ENCODE peak calls at places on chromosomes 4 and X, in four cellular contexts. One of them, this sample, is unnamed.
A peak's percentile ranks its signal among the peaks of the same experiment; 100 is the strongest.

GRCh38 chr4:47598896-47599295 is 113.8 kb downstream of the ATP10D start:
- DNase-seq in naive thymus-derived CD8-positive, alpha-beta T cell: no peak
- DNase-seq in activated CD4-positive, alpha-beta T cell treated with anti-CD3 and anti-CD28 coated beads for 24 hours: no peak
- DNase-seq in activated T-cell treated with anti-CD3 and anti-CD28 coated beads, Interleukin-2, amount 50 U/mL, for 72 hours: no peak
- DNase-seq in this sample: no peak

GRCh38 chr4:185504098-185505047 is 30.9 kb downstream of the PDLIM3 start:
- DNase-seq in activated T-cell treated with anti-CD3 and anti-CD28 coated beads, Interleukin-2, amount 50 U/mL, for 72 hours: no peak
- DNase-seq in activated CD4-positive, alpha-beta T cell treated with anti-CD3 and anti-CD28 coated beads for 24 hours: no peak
- DNase-seq in naive thymus-derived CD8-positive, alpha-beta T cell: no peak
- DNase-seq in this sample: no peak

GRCh38 chrX:70979136-70979762 is 48.4 kb upstream of the SLC7A3 start:
- DNase-seq in activated CD4-positive, alpha-beta T cell treated with anti-CD3 and anti-CD28 coated beads for 24 hours: no peak
- DNase-seq in activated T-cell treated with anti-CD3 and anti-CD28 coated beads, Interleukin-2, amount 50 U/mL, for 72 hours: no peak
- DNase-seq in naive thymus-derived CD8-positive, alpha-beta T cell: no peak
- DNase-seq in this sample: no peak

GRCh38 chrX:31233941-31234496 is 162.2 kb upstream of the FTHL17 start:
- DNase-seq in activated CD4-positive, alpha-beta T cell treated with anti-CD3 and anti-CD28 coated beads for 24 hours: no peak
- DNase-seq in naive thymus-derived CD8-positive, alpha-beta T cell: no peak
- DNase-seq in activated T-cell treated with anti-CD3 and anti-CD28 coated beads, Interleukin-2, amount 50 U/mL, for 72 hours: no peak
- DNase-seq in this sample: no peak

GRCh38 chrX:85109235-85109634 is 105.6 kb downstream of the APOOL start:
- DNase-seq in naive thymus-derived CD8-positive, alpha-beta T cell: no peak
- DNase-seq in activated T-cell treated with anti-CD3 and anti-CD28 coated beads, Interleukin-2, amount 50 U/mL, for 72 hours: peak; percentile 9
- DNase-seq in activated CD4-positive, alpha-beta T cell treated with anti-CD3 and anti-CD28 coated beads for 24 hours: peak; percentile 9
- DNase-seq in this sample: no peak

GRCh38 chrX:27884654-27885053 is 76.9 kb downstream of the MAGEB10 start:
- DNase-seq in activated T-cell treated with anti-CD3 and anti-CD28 coated beads, Interleukin-2, amount 50 U/mL, for 72 hours: no peak
- DNase-seq in naive thymus-derived CD8-positive, alpha-beta T cell: no peak
- DNase-seq in activated CD4-positive, alpha-beta T cell treated with anti-CD3 and anti-CD28 coated beads for 24 hours: no peak
- DNase-seq in this sample: no peak

GRCh38 chrX:101051153-101051548 is 760 bp downstream of the TRMT2B start:
- DNase-seq in activated T-cell treated with anti-CD3 and anti-CD28 coated beads, Interleukin-2, amount 50 U/mL, for 72 hours: no peak
- DNase-seq in naive thymus-derived CD8-positive, alpha-beta T cell: no peak
- DNase-seq in activated CD4-positive, alpha-beta T cell treated with anti-CD3 and anti-CD28 coated beads for 24 hours: no peak
- DNase-seq in this sample: no peak

GRCh38 chr4:105994061-105994460 is 98.8 kb downstream of the NPNT start:
- DNase-seq in activated CD4-positive, alpha-beta T cell treated with anti-CD3 and anti-CD28 coated beads for 24 hours: no peak
- DNase-seq in activated T-cell treated with anti-CD3 and anti-CD28 coated beads, Interleukin-2, amount 50 U/mL, for 72 hours: no peak
- DNase-seq in naive thymus-derived CD8-positive, alpha-beta T cell: no peak
- DNase-seq in this sample: no peak

GRCh38 chrX:113548308-113549015 is 707.8 kb upstream of the AMOT start:
- DNase-seq in activated CD4-positive, alpha-beta T cell treated with anti-CD3 and anti-CD28 coated beads for 24 hours: no peak
- DNase-seq in naive thymus-derived CD8-positive, alpha-beta T cell: no peak
- DNase-seq in activated T-cell treated with anti-CD3 and anti-CD28 coated beads, Interleukin-2, amount 50 U/mL, for 72 hours: no peak
- DNase-seq in this sample: no peak

GRCh38 chr4:87975466-87975865 is at the start of gene SPP1:
- DNase-seq in activated T-cell treated with anti-CD3 and anti-CD28 coated beads, Interleukin-2, amount 50 U/mL, for 72 hours: peak; percentile 18
- DNase-seq in naive thymus-derived CD8-positive, alpha-beta T cell: peak; percentile 1
- DNase-seq in activated CD4-positive, alpha-beta T cell treated with anti-CD3 and anti-CD28 coated beads for 24 hours: no peak
- DNase-seq in this sample: no peak

GRCh38 chrX:108299101-108299591 is 139.1 kb downstream of the COL4A6 start:
- DNase-seq in naive thymus-derived CD8-positive, alpha-beta T cell: no peak
- DNase-seq in activated T-cell treated with anti-CD3 and anti-CD28 coated beads, Interleukin-2, amount 50 U/mL, for 72 hours: no peak
- DNase-seq in activated CD4-positive, alpha-beta T cell treated with anti-CD3 and anti-CD28 coated beads for 24 hours: no peak
- DNase-seq in this sample: no peak

GRCh38 chrX:67546496-67547423 is 2.9 kb downstream of the AR start:
- DNase-seq in naive thymus-derived CD8-positive, alpha-beta T cell: no peak
- DNase-seq in activated CD4-positive, alpha-beta T cell treated with anti-CD3 and anti-CD28 coated beads for 24 hours: no peak
- DNase-seq in activated T-cell treated with anti-CD3 and anti-CD28 coated beads, Interleukin-2, amount 50 U/mL, for 72 hours: no peak
- DNase-seq in this sample: no peak

GRCh38 chr4:103400405-103400804 is 202.3 kb upstream of the CENPE start:
- DNase-seq in activated T-cell treated with anti-CD3 and anti-CD28 coated beads, Interleukin-2, amount 50 U/mL, for 72 hours: no peak
- DNase-seq in naive thymus-derived CD8-positive, alpha-beta T cell: no peak
- DNase-seq in activated CD4-positive, alpha-beta T cell treated with anti-CD3 and anti-CD28 coated beads for 24 hours: no peak
- DNase-seq in this sample: no peak

GRCh38 chr4:183987987-183988392 is 82.9 kb downstream of the STOX2 start:
- DNase-seq in activated T-cell treated with anti-CD3 and anti-CD28 coated beads, Interleukin-2, amount 50 U/mL, for 72 hours: no peak
- DNase-seq in naive thymus-derived CD8-positive, alpha-beta T cell: no peak
- DNase-seq in activated CD4-positive, alpha-beta T cell treated with anti-CD3 and anti-CD28 coated beads for 24 hours: no peak
- DNase-seq in this sample: no peak

GRCh38 chr4:168309781-168310180 is 8.8 kb downstream of the DDX60 start:
- DNase-seq in activated CD4-positive, alpha-beta T cell treated with anti-CD3 and anti-CD28 coated beads for 24 hours: no peak
- DNase-seq in naive thymus-derived CD8-positive, alpha-beta T cell: no peak
- DNase-seq in activated T-cell treated with anti-CD3 and anti-CD28 coated beads, Interleukin-2, amount 50 U/mL, for 72 hours: no peak
- DNase-seq in this sample: no peak

GRCh38 chrX:153302796-153303195 is 18.8 kb downstream of the PNMA6F start:
- DNase-seq in naive thymus-derived CD8-positive, alpha-beta T cell: no peak
- DNase-seq in activated CD4-positive, alpha-beta T cell treated with anti-CD3 and anti-CD28 coated beads for 24 hours: no peak
- DNase-seq in activated T-cell treated with anti-CD3 and anti-CD28 coated beads, Interleukin-2, amount 50 U/mL, for 72 hours: no peak
- DNase-seq in this sample: no peak

GRCh38 chrX:139560221-139560620 is 29.7 kb downstream of the F9 start:
- DNase-seq in naive thymus-derived CD8-positive, alpha-beta T cell: no peak
- DNase-seq in activated T-cell treated with anti-CD3 and anti-CD28 coated beads, Interleukin-2, amount 50 U/mL, for 72 hours: no peak
- DNase-seq in activated CD4-positive, alpha-beta T cell treated with anti-CD3 and anti-CD28 coated beads for 24 hours: no peak
- DNase-seq in this sample: no peak

GRCh38 chr4:128130621-128131020 is 69.5 kb downstream of the LARP1B start:
- DNase-seq in naive thymus-derived CD8-positive, alpha-beta T cell: no peak
- DNase-seq in activated CD4-positive, alpha-beta T cell treated with anti-CD3 and anti-CD28 coated beads for 24 hours: no peak
- DNase-seq in activated T-cell treated with anti-CD3 and anti-CD28 coated beads, Interleukin-2, amount 50 U/mL, for 72 hours: no peak
- DNase-seq in this sample: no peak

GRCh38 chr4:163540977-163541376 is 46.5 kb downstream of the TMA16 start:
- DNase-seq in activated CD4-positive, alpha-beta T cell treated with anti-CD3 and anti-CD28 coated beads for 24 hours: no peak
- DNase-seq in naive thymus-derived CD8-positive, alpha-beta T cell: no peak
- DNase-seq in activated T-cell treated with anti-CD3 and anti-CD28 coated beads, Interleukin-2, amount 50 U/mL, for 72 hours: no peak
- DNase-seq in this sample: no peak

GRCh38 chr4:164800786-164801185 is 46.9 kb downstream of the SMIM31 start:
- DNase-seq in activated CD4-positive, alpha-beta T cell treated with anti-CD3 and anti-CD28 coated beads for 24 hours: no peak
- DNase-seq in naive thymus-derived CD8-positive, alpha-beta T cell: no peak
- DNase-seq in activated T-cell treated with anti-CD3 and anti-CD28 coated beads, Interleukin-2, amount 50 U/mL, for 72 hours: no peak
- DNase-seq in this sample: no peak

GRCh38 chr4:181225616-181226261 is 1017.5 kb upstream of the TENM3 start:
- DNase-seq in activated CD4-positive, alpha-beta T cell treated with anti-CD3 and anti-CD28 coated beads for 24 hours: no peak
- DNase-seq in naive thymus-derived CD8-positive, alpha-beta T cell: no peak
- DNase-seq in activated T-cell treated with anti-CD3 and anti-CD28 coated beads, Interleukin-2, amount 50 U/mL, for 72 hours: no peak
- DNase-seq in this sample: no peak